ENCODE peak calls at places on chromosomes 3 and 15, in nine cellular contexts. Z is hepatocyte; D is HCT116; L is cardiac muscle cell; S is H9; T is WERI-Rb-1; K is endothelial cell of umbilical vein; Q is CD4-positive, CD25-positive, alpha-beta regulatory T cell; C is tibial nerve. Y is an unnamed sample. For H3K27me3 and H3K9me3, the result is how much of the 10 kb centered on the place peaks cover.

GRCh38 chr3:108564564-108564963 is 24.7 kb downstream of the CIP2A start:
- DNase-seq in Z (no peak), D (no peak), L (no peak), S (no peak), T (no peak), K (peak), Q (no peak), C (no peak), Y (no peak)

GRCh38 chr3:41426485-41426884 is 227.2 kb downstream of the CTNNB1 start:
- DNase-seq in Z (no peak), D (no peak), L (no peak), S (no peak), T (no peak), K (no peak), Q (no peak), C (no peak), Y (no peak)

GRCh38 chr3:188470508-188471130 is 316.7 kb downstream of the LPP start:
- DNase-seq in Z (no peak), D (no peak), L (no peak), S (no peak), T (no peak), K (no peak), Q (no peak), C (no peak), Y (no peak)

GRCh38 chr15:42602501-42602900 is 27.1 kb downstream of the STARD9 start:
- DNase-seq in Z (no peak), D (no peak), L (no peak), S (no peak), T (no peak), K (no peak), Q (no peak), C (no peak), Y (no peak)

GRCh38 chr3:33355611-33356010 is 78.4 kb downstream of the FBXL2 start:
- DNase-seq in Z (peak), D (no peak), L (peak), S (no peak), T (no peak), K (peak), Q (no peak), C (no peak), Y (no peak)

GRCh38 chr15:58241872-58242271 is 103.7 kb downstream of the AQP9 start:
- DNase-seq in Z (no peak), D (no peak), L (peak), S (no peak), T (peak), K (no peak), Q (no peak), C (no peak), Y (no peak)

GRCh38 chr3:23035927-23036640 is 167.0 kb upstream of the UBE2E2 start:
- DNase-seq in Z (peak), D (no peak), L (peak), S (peak), T (no peak), K (no peak), Q (peak), C (no peak), Y (no peak)

GRCh38 chr3:66554178-66554577 is 53.4 kb upstream of the LRIG1 start:
- DNase-seq in Z (no peak), D (no peak), L (no peak), S (no peak), T (no peak), K (peak), Q (no peak), C (no peak), Y (no peak)

GRCh38 chr15:63310646-63311045 is 33.2 kb downstream of the APH1B start:
- DNase-seq in Z (no peak), D (no peak), L (no peak), S (no peak), T (no peak), K (peak), Q (no peak), C (no peak), Y (no peak)

GRCh38 chr15:63305276-63305675 is 27.9 kb downstream of the APH1B start:
- DNase-seq in Z (no peak), D (no peak), L (no peak), S (no peak), T (no peak), K (no peak), Q (no peak), C (no peak), Y (no peak)

GRCh38 chr15:63308491-63308890 is 31.1 kb downstream of the APH1B start:
- DNase-seq in Z (no peak), D (no peak), L (no peak), S (no peak), T (no peak), K (no peak), Q (no peak), C (no peak), Y (no peak)

GRCh38 chr15:63308947-63309346 is 31.5 kb downstream of the APH1B start:
- DNase-seq in Z (no peak), D (no peak), L (no peak), S (no peak), T (no peak), K (peak), Q (no peak), C (no peak), Y (no peak)

GRCh38 chr15:63306480-63307073 is 29.2 kb downstream of the APH1B start:
- DNase-seq in Z (no peak), D (no peak), L (no peak), S (no peak), T (no peak), K (no peak), Q (no peak), C (no peak), Y (no peak)
- H3K27ac ChIP-seq in Z (no peak), D (no peak), L (no peak), S (no peak), T (no peak), K (no peak), Q (no peak), C (no peak), Y (no peak)

GRCh38 chr15:92247649-92248242 is 145.9 kb upstream of the ST8SIA2 start:
- DNase-seq in Z (no peak), D (no peak), L (no peak), S (no peak), T (no peak), K (no peak), Q (no peak), C (no peak), Y (no peak)
- H3K27me3 ChIP-seq in Z (under half), D (under half), L (under half), S (under half), T (under half), K (under half), Q (under half), C (under half), Y (under half)

GRCh38 chr3:6540981-6541380 is 319.9 kb upstream of the GRM7 start:
- DNase-seq in Z (no peak), D (no peak), L (no peak), S (no peak), T (no peak), K (no peak), Q (no peak), C (no peak), Y (no peak)

GRCh38 chr3:6542795-6543194 is 318.1 kb upstream of the GRM7 start:
- DNase-seq in Z (no peak), D (no peak), L (no peak), S (no peak), T (no peak), K (no peak), Q (no peak), C (no peak), Y (no peak)
- H3K9me3 ChIP-seq in Z (under half), D (under half), L (under half), S (under half), T (under half), K (under half), Q (under half), C (under half), Y (under half)

GRCh38 chr3:152461460-152461859 is 192.7 kb downstream of the MBNL1 start:
- DNase-seq in Z (no peak), D (no peak), L (no peak), S (no peak), T (no peak), K (no peak), Q (no peak), C (no peak), Y (no peak)

GRCh38 chr3:152458725-152459515 is 190.2 kb downstream of the MBNL1 start:
- DNase-seq in Z (no peak), D (no peak), L (no peak), S (no peak), T (no peak), K (no peak), Q (no peak), C (no peak), Y (no peak)

GRCh38 chr3:152458023-152458724 is 189.4 kb downstream of the MBNL1 start:
- DNase-seq in Z (no peak), D (no peak), L (no peak), S (no peak), T (no peak), K (no peak), Q (no peak), C (no peak), Y (no peak)

GRCh38 chr3:152459572-152459971 is 190.8 kb downstream of the MBNL1 start:
- DNase-seq in Z (no peak), D (no peak), L (no peak), S (no peak), T (no peak), K (no peak), Q (no peak), C (no peak), Y (no peak)

DNA sequence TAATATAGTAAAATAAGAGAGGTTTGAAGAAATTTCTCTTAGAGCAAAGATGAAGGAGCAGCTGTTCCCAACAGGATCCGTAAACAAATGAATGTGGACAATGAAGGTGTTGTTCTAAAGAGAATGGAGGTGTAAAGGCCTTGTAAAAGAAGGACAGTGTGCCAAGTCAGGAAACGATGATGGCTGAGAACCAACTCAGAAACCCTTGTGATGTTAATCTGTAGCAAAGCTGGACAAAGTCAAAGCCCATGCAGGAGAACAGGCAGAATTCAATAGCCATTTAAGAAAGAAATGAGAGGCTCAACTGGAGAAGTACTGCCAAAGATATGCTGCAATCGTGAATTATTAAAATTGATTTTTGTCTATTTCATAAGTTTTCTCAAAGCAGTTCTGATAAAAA is 192.2 kb downstream of the MBNL1 start:
- DNase-seq in Z (no peak), D (no peak), L (no peak), S (no peak), T (no peak), K (peak), Q (no peak), C (no peak), Y (no peak)
- H3K27ac ChIP-seq in Z (no peak), D (no peak), L (no peak), S (no peak), T (no peak), K (no peak), Q (peak), C (no peak), Y (no peak)

GRCh38 chr15:37107071-37107753 is 6.9 kb upstream of the MEIS2 start:
- DNase-seq in Z (no peak), D (no peak), L (no peak), S (peak), T (peak), K (no peak), Q (no peak), C (no peak), Y (no peak)

GRCh38 chr15:37109151-37109912 is 9.0 kb upstream of the MEIS2 start:
- DNase-seq in Z (no peak), D (no peak), L (no peak), S (peak), T (peak), K (no peak), Q (no peak), C (no peak), Y (no peak)

GRCh38 chr15:37109952-37110630 is 9.7 kb upstream of the MEIS2 start:
- DNase-seq in Z (no peak), D (no peak), L (peak), S (peak), T (peak), K (no peak), Q (no peak), C (no peak), Y (no peak)

GRCh38 chr15:37107754-37108724 is 7.7 kb upstream of the MEIS2 start:
- DNase-seq in Z (no peak), D (no peak), L (no peak), S (no peak), T (no peak), K (no peak), Q (no peak), C (no peak), Y (no peak)

DNA sequence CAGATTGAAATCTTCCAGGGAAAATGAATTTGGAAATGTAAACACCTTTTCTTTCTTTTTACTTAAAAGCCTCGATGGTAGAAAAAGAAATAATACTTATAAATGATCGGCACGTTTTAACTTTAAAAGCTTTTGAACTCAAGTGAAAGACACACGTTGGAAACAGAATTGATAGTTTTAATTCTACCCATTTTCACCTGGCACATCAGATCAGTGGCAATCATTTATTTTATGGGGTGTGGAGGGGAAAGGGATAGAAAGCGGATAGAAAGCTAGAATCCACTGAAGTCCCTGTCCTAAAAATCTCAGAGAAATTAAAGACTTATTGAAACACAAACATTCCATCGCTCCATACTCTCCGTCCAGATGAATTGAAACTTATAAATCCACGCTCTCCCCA is 8.4 kb upstream of the MEIS2 start:
- DNase-seq in Z (no peak), D (no peak), L (no peak), S (no peak), T (no peak), K (no peak), Q (no peak), C (no peak), Y (no peak)
- H3K27me3 ChIP-seq in Z (half or more), D (under half), L (under half), S (half or more), T (under half), K (half or more), Q (half or more), C (under half), Y (under half)

DNA sequence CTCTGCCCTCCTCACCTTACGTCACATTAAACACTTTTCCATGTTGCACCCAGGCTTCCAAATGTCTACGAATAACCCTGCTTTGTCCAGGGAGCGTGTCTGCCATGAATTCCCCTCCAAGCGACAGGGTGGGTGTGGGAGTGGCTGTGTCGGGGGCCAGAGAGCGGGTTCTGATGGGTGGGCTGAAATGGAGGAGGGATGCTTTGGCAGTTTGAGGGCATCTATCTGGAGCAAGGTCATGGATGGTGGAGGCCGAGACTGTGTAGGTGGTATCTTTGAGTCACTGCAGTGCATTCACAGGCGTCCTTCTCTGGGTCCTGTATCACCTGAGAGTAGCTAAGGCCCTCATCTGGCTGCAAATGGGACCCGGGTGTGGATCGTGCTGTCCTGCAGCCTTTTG is 36.6 kb downstream of the SMAD6 start:
- DNase-seq in Z (no peak), D (no peak), L (no peak), S (no peak), T (no peak), K (no peak), Q (no peak), C (no peak), Y (no peak)
- H3K9me3 ChIP-seq in Z (under half), D (under half), L (under half), S (under half), T (under half), K (under half), Q (under half), C (under half), Y (under half)

DNA sequence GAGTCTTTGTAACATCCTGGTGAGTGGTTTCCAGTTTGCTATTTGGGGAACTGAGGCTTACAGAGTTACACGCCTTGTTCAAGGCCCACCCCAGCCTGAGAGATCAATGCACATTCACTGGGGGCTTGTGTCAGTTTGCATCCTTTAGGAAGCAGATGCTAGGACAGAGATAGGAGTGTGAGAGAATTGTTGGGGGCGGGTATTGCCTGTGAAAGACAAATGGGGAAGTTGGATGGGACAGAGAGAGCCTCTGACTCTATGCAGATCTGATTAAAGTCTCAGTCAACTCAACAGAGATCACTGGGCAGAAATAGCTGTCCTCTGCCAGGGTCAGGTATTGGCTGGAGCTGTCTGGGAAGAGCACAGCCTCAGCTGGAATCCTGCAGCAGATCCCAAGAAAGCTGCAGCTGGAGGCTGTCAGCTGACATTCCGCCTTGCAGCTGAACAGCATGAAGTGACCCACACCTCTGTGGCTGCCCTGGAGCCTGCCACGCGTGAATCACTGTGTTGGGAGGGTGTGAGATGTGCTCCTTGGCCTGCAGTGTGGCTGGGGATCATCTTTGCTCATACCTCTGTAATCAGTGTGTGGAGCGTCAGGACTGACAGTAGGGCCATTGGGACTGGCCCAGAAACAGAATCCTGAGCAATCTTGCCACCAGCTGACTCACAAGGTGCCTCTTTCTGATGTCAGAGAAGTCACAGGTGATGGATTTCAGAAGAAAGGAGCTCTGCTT is 283.9 kb upstream of the LRRFIP2 start:
- DNase-seq in Z (peak), D (no peak), L (peak), S (no peak), T (no peak), K (no peak), Q (no peak), C (no peak), Y (no peak)
- H3K27ac ChIP-seq in Z (no peak), D (no peak), L (no peak), S (no peak), T (no peak), K (no peak), Q (no peak), C (no peak), Y (no peak)

DNA sequence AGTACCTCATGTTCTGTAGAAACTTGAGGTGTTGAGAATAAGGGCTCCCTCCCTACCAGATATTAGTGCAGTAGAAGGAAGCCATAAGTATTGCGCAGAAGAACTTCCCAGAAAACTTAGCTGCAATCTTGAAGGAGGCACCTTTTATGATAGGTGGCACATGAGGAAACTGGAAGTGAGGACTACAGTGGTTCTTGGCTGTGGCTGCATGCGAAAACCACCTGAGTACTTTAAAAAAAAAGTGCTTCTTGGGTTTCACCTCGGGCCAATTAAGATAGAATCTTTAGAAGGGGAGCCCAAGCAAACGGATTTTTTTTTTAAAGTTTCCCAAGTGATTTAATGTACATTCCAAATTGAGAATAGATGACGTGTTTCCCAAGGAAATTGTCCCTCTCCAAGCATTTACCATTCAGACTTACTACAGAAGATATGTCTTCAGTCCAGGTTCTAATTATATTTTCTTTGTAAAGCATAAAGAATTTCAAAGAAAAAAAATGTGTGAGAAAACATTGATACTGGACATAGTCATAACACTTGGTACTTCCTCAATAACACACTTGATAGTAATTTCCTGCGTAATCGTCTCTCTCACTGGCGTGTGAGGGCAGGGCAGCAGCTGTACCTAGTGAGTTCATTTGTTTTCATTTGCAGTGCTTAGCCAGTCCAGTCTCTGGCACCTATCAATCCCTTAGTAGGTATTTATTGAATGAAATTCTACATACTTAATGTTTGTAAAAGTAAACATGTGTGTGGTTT is 12.3 kb upstream of the NR1I2 start:
- DNase-seq in Z (no peak), D (no peak), L (no peak), S (no peak), T (no peak), K (peak), Q (no peak), C (no peak), Y (no peak)
- H3K27me3 ChIP-seq in Z (under half), D (under half), L (under half), S (under half), T (under half), K (under half), Q (under half), C (under half), Y (under half)

DNA sequence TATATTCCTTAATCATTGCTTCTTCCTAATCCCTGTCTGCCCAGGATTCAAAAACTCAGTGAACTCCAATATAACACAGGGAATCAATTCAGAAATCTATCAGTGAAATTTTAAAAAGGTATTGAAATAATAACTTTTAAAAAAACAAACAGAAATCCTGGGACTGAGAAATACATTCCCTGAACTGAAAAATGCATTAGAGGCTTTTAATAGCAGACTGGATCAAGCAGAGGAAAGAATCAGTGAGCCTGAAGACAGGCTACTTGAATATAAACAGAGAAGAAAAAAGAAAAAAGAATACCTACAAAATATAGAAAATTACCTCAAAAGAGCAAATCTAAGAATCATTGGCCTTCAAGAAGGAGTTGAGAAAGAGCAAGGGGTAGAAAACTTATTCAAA is 54.7 kb downstream of the CEP70 start:
- DNase-seq in Z (no peak), D (no peak), L (no peak), S (no peak), T (no peak), K (no peak), Q (no peak), C (no peak), Y (no peak)
- H3K9me3 ChIP-seq in Z (under half), D (under half), L (under half), S (under half), T (under half), K (under half), Q (under half), C (under half), Y (under half)